ENCODE peak calls at places on chromosomes 2 and 18, in four cellular contexts. K, Z, N and W are unnamed samples.

GRCh38 chr2:230715201-230715600 is 2.6 kb downstream of the CAB39 start:
- DNase-seq in K (no peak), Z (peak), N (no peak), W (no peak)

GRCh38 chr18:9346775-9347174 is 12.2 kb downstream of the TWSG1 start:
- DNase-seq in K (no peak), Z (no peak), N (no peak), W (no peak)

GRCh38 chr2:168212866-168213265 is 34.5 kb downstream of the STK39 start:
- DNase-seq in K (no peak), Z (no peak), N (no peak), W (no peak)

GRCh38 chr2:233221378-233222063 is 30.0 kb upstream of the ATG16L1 start:
- DNase-seq in K (no peak), Z (peak), N (no peak), W (no peak)

GRCh38 chr2:7900593-7900992 is 781.3 kb upstream of the ID2 start:
- DNase-seq in K (no peak), Z (no peak), N (no peak), W (no peak)

GRCh38 chr18:76658627-76659026 is 163.6 kb upstream of the ZNF516 start:
- DNase-seq in K (no peak), Z (peak), N (no peak), W (no peak)

GRCh38 chr2:55311444-55311870 is 42.4 kb upstream of the MTIF2 start:
- DNase-seq in K (no peak), Z (peak), N (no peak), W (no peak)

GRCh38 chr2:148524519-148524919 is 120.0 kb upstream of the EPC2 start:
- DNase-seq in K (no peak), Z (no peak), N (no peak), W (no peak)

GRCh38 chr2:210195066-210195852 is 24.1 kb upstream of the KANSL1L start:
- DNase-seq in K (no peak), Z (peak), N (no peak), W (no peak)

GRCh38 chr2:239433777-239434396 is 33.1 kb upstream of the HDAC4 start:
- DNase-seq in K (no peak), Z (no peak), N (no peak), W (no peak)

GRCh38 chr2:199011908-199012307 is 445.8 kb downstream of the SATB2 start:
- DNase-seq in K (no peak), Z (no peak), N (no peak), W (no peak)

GRCh38 chr2:172096661-172097547 is 5.8 kb downstream of the DLX2 start:
- DNase-seq in K (no peak), Z (no peak), N (no peak), W (no peak)

GRCh38 chr2:1993711-1994682 is 249.7 kb upstream of the PXDN start:
- DNase-seq in K (no peak), Z (no peak), N (no peak), W (no peak)

GRCh38 chr2:1754046-1754445 is 9.7 kb upstream of the PXDN start:
- DNase-seq in K (no peak), Z (no peak), N (no peak), W (no peak)

GRCh38 chr2:175107146-175107545 is 60.9 kb downstream of the ATF2 start:
- DNase-seq in K (no peak), Z (no peak), N (no peak), W (no peak)

GRCh38 chr18:42330296-42330695 is 375.3 kb downstream of the PIK3C3 start:
- DNase-seq in K (no peak), Z (no peak), N (no peak), W (no peak)

GRCh38 chr2:122180972-122181371 is 425.5 kb downstream of the TSN start:
- DNase-seq in K (no peak), Z (no peak), N (no peak), W (no peak)
- H3K4me3 ChIP-seq in K (no peak), Z (no peak), N (no peak), W (no peak)

DNA sequence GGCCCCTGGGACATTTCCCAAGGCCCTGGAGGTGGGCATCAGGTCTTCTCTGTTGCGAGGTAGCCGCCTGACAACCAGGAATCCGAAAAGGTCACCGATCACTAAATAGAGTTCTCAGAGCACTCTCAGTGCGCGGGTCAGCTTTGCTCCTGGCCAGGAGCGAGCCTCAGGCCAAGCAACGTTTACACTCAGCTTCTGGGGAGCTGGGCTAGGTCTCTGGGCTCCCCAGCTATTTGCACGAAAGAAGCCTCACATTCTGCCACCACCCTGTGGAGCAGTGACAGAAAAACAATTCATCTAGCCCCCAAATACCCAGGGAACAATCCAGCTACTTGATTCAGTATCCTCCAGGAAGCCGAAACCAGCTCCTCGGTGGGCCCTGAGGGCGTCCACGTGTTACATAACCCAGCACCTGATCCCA is 3.3 kb downstream of the SH3BP4 start:
- DNase-seq in K (no peak), Z (no peak), N (no peak), W (no peak)
- H3K4me3 ChIP-seq in K (no peak), Z (no peak), N (no peak), W (no peak)

GRCh38 chr2:237412646-237413292 is 1.2 kb downstream of the COL6A3 start:
- DNase-seq in K (no peak), Z (no peak), N (no peak), W (no peak)

GRCh38 chr2:237413293-237414055 is 490 bp downstream of the COL6A3 start:
- DNase-seq in K (no peak), Z (no peak), N (no peak), W (no peak)

GRCh38 chr2:237411683-237412349 is 2.1 kb downstream of the COL6A3 start:
- DNase-seq in K (peak), Z (no peak), N (no peak), W (no peak)

GRCh38 chr2:237408280-237408679 is 5.7 kb downstream of the COL6A3 start:
- DNase-seq in K (no peak), Z (no peak), N (no peak), W (no peak)

GRCh38 chr2:237410949-237411635 is 2.9 kb downstream of the COL6A3 start:
- DNase-seq in K (no peak), Z (no peak), N (no peak), W (no peak)
- H3K4me3 ChIP-seq in K (no peak), Z (no peak), N (peak), W (peak)

GRCh38 chr18:79569720-79570119 is 109.9 kb upstream of the CTDP1 start:
- DNase-seq in K (peak), Z (no peak), N (peak), W (no peak)
- H3K4me3 ChIP-seq in K (no peak), Z (no peak), N (no peak), W (no peak)

GRCh38 chr2:25709349-25709748 is 36.0 kb upstream of the DTNB start:
- DNase-seq in K (no peak), Z (no peak), N (no peak), W (no peak)
- H3K4me3 ChIP-seq in K (no peak), Z (no peak), N (no peak), W (no peak)